ENCODE peak calls at places on chromosome 20, in six cellular contexts. B is H7, S is NCI-H510A treated with DMSO at 0.1 percent for 48 hours, E is HCEC 1CT, T is left colon, H is T-helper 9 cell. J is an unnamed sample.

GRCh38 chr20:63876489-63877036 is 11.5 kb downstream of the TPD52L2 start:
- DNase-seq in B (no peak), S (no peak), E (no peak), H (no peak), T (no peak), J (no peak)

GRCh38 chr20:17608701-17609497 is 39.0 kb downstream of the DSTN start:
- DNase-seq in B (no peak), E (no peak), S (no peak), T (no peak), H (no peak), J (no peak)

GRCh38 chr20:58138395-58138794 is 90.1 kb downstream of the ANKRD60 start:
- DNase-seq in S (no peak), B (no peak), T (no peak), H (no peak), E (no peak), J (no peak)

GRCh38 chr20:33124994-33125393 is 43.0 kb upstream of the BPIFA2 start:
- DNase-seq in H (no peak), S (no peak), T (no peak), E (no peak), B (no peak), J (no peak)

GRCh38 chr20:57128051-57128757 is 138.2 kb downstream of the BMP7 start:
- DNase-seq in E (no peak), B (no peak), T (no peak), H (no peak), S (no peak), J (no peak)

GRCh38 chr20:18731940-18732339 is 81.6 kb upstream of the SCP2D1 start:
- DNase-seq in H (no peak), E (no peak), T (no peak), S (no peak), B (no peak), J (no peak)

GRCh38 chr20:17210983-17211382 is 15.9 kb upstream of the PCSK2 start:
- DNase-seq in T (no peak), B (no peak), S (no peak), E (no peak), H (no peak), J (no peak)

GRCh38 chr20:6956574-6956973 is 189.1 kb downstream of the BMP2 start:
- DNase-seq in T (no peak), S (no peak), B (no peak), H (no peak), E (no peak), J (no peak)

GRCh38 chr20:3716195-3716834 is 3.9 kb upstream of the SIGLEC1 start:
- DNase-seq in B (peak), T (no peak), S (peak), E (peak), H (no peak), J (peak)